ENCODE peak calls at places on chromosome 6, in six cellular contexts. P, E, D, C, W and I are unnamed samples.

GRCh38 chr6:74932214-74932923 is 273.5 kb downstream of the COL12A1 start:
- DNase-seq in E (no peak), P (no peak), D (no peak), W (no peak), C (no peak), I (no peak)

GRCh38 chr6:52587001-52587400 is 10.1 kb upstream of the TRAM2 start:
- DNase-seq in C (no peak), E (no peak), D (no peak), P (no peak), W (no peak), I (no peak)

GRCh38 chr6:17101422-17102257 is at the start of gene STMND1:
- DNase-seq in P (peak), E (peak), D (peak), C (peak), W (no peak), I (peak)

GRCh38 chr6:43713611-43714310 is 26.2 kb upstream of the MRPS18A start:
- DNase-seq in P (no peak), D (no peak), W (no peak), C (no peak), E (no peak), I (no peak)

GRCh38 chr6:32609731-32610640 is 20.3 kb upstream of the HLA-DRB1 start:
- DNase-seq in D (no peak), C (no peak), E (peak), P (peak), W (no peak), I (peak)

GRCh38 chr6:80165143-80165542 is 58.7 kb downstream of the BCKDHB start:
- DNase-seq in C (no peak), E (peak), W (peak), D (no peak), P (no peak), I (no peak)

GRCh38 chr6:82739266-82739665 is 326.4 kb downstream of the UBE3D start:
- DNase-seq in E (no peak), W (no peak), C (no peak), P (no peak), D (no peak), I (no peak)

GRCh38 chr6:37523412-37523811 is 23.7 kb upstream of the CCDC167 start:
- DNase-seq in D (no peak), P (no peak), C (no peak), E (no peak), W (no peak), I (no peak)

GRCh38 chr6:163457637-163458561 is 43.4 kb downstream of the QKI start:
- DNase-seq in C (no peak), D (no peak), E (no peak), P (no peak), W (no peak), I (no peak)

GRCh38 chr6:33410711-33411631 is at the start of gene PHF1:
- DNase-seq in C (peak), W (no peak), D (peak), E (no peak), P (no peak), I (peak)

GRCh38 chr6:34235605-34236422 is 859 bp upstream of the HMGA1 start:
- DNase-seq in E (peak), W (no peak), P (peak), D (peak), C (peak), I (no peak)

GRCh38 chr6:50842861-50843384 is 24.3 kb downstream of the TFAP2B start:
- DNase-seq in E (no peak), C (peak), P (no peak), D (no peak), W (no peak), I (no peak)

GRCh38 chr6:42230320-42231034 is 12.8 kb upstream of the MRPS10 start:
- DNase-seq in C (no peak), D (no peak), E (no peak), P (no peak), W (no peak), I (peak)

GRCh38 chr6:5125152-5126006 is 40.2 kb downstream of the PPP1R3G start:
- DNase-seq in D (no peak), W (no peak), C (no peak), E (no peak), P (no peak), I (no peak)

GRCh38 chr6:107489636-107490567 is at the start of gene SOBP:
- DNase-seq in P (peak), E (peak), C (peak), D (peak), W (peak), I (peak)

GRCh38 chr6:141212296-141212695 is 920.4 kb upstream of the GJE1 start:
- DNase-seq in D (no peak), P (no peak), C (no peak), W (no peak), E (no peak), I (no peak)

GRCh38 chr6:14316911-14317535 is 199.5 kb downstream of the CD83 start:
- DNase-seq in P (no peak), E (peak), D (peak), W (no peak), C (no peak), I (no peak)

GRCh38 chr6:68559052-68559451 is 76.0 kb upstream of the ADGRB3 start:
- DNase-seq in C (no peak), D (peak), P (no peak), E (no peak), W (no peak), I (peak)

GRCh38 chr6:83514877-83515466 is 2.6 kb downstream of the PRSS35 start:
- DNase-seq in E (peak), C (no peak), D (peak), W (peak), P (no peak), I (peak)

GRCh38 chr6:158073776-158074175 is 92.1 kb downstream of the SYNJ2 start:
- DNase-seq in E (no peak), W (no peak), D (no peak), C (no peak), P (no peak), I (no peak)

GRCh38 chr6:157823523-157824370 is 701 bp downstream of the SNX9 start:
- DNase-seq in W (no peak), E (peak), P (peak), C (peak), D (peak), I (peak)

GRCh38 chr6:146149770-146150169 is 120.9 kb downstream of the GRM1 start:
- DNase-seq in D (no peak), E (no peak), W (no peak), P (no peak), C (no peak), I (no peak)

GRCh38 chr6:17115251-17116089 is 13.6 kb downstream of the STMND1 start:
- DNase-seq in C (no peak), E (no peak), W (no peak), D (no peak), P (no peak), I (no peak)

GRCh38 chr6:4687989-4688947 is 87.9 kb upstream of the CDYL start:
- DNase-seq in P (no peak), E (no peak), D (no peak), C (no peak), W (no peak), I (no peak)